ENCODE peak calls at places on chromosome 3, in ten cellular contexts. One of them, this sample, is unnamed. For H3K4me1, the result is how much of the 10 kb centered on the place peaks cover.

GRCh38 chr3:43949594-43949993 is 258.9 kb downstream of the ABHD5 start:
- DNase-seq in psoas muscle: no peak
- DNase-seq in A549: no peak
- DNase-seq in CD8-positive, alpha-beta memory T cell: no peak
- DNase-seq in HCT116: no peak
- DNase-seq in NT2/D1: no peak
- DNase-seq in lower lobe of right lung: no peak
- DNase-seq in OCI-LY7: no peak
- DNase-seq in neuronal stem cell: no peak
- DNase-seq in endothelial cell of umbilical vein: no peak
- DNase-seq in this sample: no peak

GRCh38 chr3:89841041-89841440 is 733.6 kb downstream of the EPHA3 start:
- DNase-seq in neuronal stem cell: no peak
- DNase-seq in HCT116: no peak
- DNase-seq in lower lobe of right lung: no peak
- DNase-seq in A549: no peak
- DNase-seq in OCI-LY7: no peak
- DNase-seq in NT2/D1: no peak
- DNase-seq in CD8-positive, alpha-beta memory T cell: no peak
- DNase-seq in psoas muscle: no peak
- DNase-seq in endothelial cell of umbilical vein: no peak
- DNase-seq in this sample: no peak

GRCh38 chr3:150956376-150956775 is 16.2 kb downstream of the CLRN1 start:
- DNase-seq in A549: no peak
- DNase-seq in endothelial cell of umbilical vein: no peak
- DNase-seq in lower lobe of right lung: no peak
- DNase-seq in NT2/D1: no peak
- DNase-seq in neuronal stem cell: no peak
- DNase-seq in HCT116: no peak
- DNase-seq in psoas muscle: no peak
- DNase-seq in OCI-LY7: no peak
- DNase-seq in CD8-positive, alpha-beta memory T cell: no peak
- DNase-seq in this sample: no peak

GRCh38 chr3:120450914-120451669 is at the start of gene FSTL1:
- DNase-seq in psoas muscle: peak
- DNase-seq in neuronal stem cell: peak
- DNase-seq in HCT116: no peak
- DNase-seq in A549: no peak
- DNase-seq in lower lobe of right lung: no peak
- DNase-seq in endothelial cell of umbilical vein: peak
- DNase-seq in NT2/D1: no peak
- DNase-seq in CD8-positive, alpha-beta memory T cell: no peak
- DNase-seq in OCI-LY7: no peak
- DNase-seq in this sample: no peak

GRCh38 chr3:193789455-193789854 is 196.4 kb downstream of the OPA1 start:
- DNase-seq in endothelial cell of umbilical vein: no peak
- DNase-seq in NT2/D1: no peak
- DNase-seq in CD8-positive, alpha-beta memory T cell: no peak
- DNase-seq in HCT116: no peak
- DNase-seq in neuronal stem cell: no peak
- DNase-seq in lower lobe of right lung: no peak
- DNase-seq in A549: no peak
- DNase-seq in psoas muscle: no peak
- DNase-seq in OCI-LY7: no peak
- DNase-seq in this sample: no peak

GRCh38 chr3:13217736-13218540 is 144.7 kb upstream of the IQSEC1 start:
- DNase-seq in CD8-positive, alpha-beta memory T cell: no peak
- DNase-seq in NT2/D1: peak
- DNase-seq in A549: peak
- DNase-seq in neuronal stem cell: no peak
- DNase-seq in OCI-LY7: no peak
- DNase-seq in HCT116: peak
- DNase-seq in psoas muscle: no peak
- DNase-seq in endothelial cell of umbilical vein: no peak
- DNase-seq in lower lobe of right lung: no peak
- DNase-seq in this sample: no peak

GRCh38 chr3:42843730-42844713 is 31.7 kb downstream of the CYP8B1 start:
- DNase-seq in A549: no peak
- DNase-seq in OCI-LY7: no peak
- DNase-seq in NT2/D1: no peak
- DNase-seq in CD8-positive, alpha-beta memory T cell: no peak
- DNase-seq in neuronal stem cell: no peak
- DNase-seq in lower lobe of right lung: no peak
- DNase-seq in endothelial cell of umbilical vein: no peak
- DNase-seq in psoas muscle: peak
- DNase-seq in HCT116: no peak
- DNase-seq in this sample: no peak

GRCh38 chr3:117036259-117036799 is 326.8 kb downstream of the TUSC7 start:
- DNase-seq in psoas muscle: no peak
- DNase-seq in CD8-positive, alpha-beta memory T cell: no peak
- DNase-seq in HCT116: no peak
- DNase-seq in neuronal stem cell: no peak
- DNase-seq in OCI-LY7: no peak
- DNase-seq in endothelial cell of umbilical vein: peak
- DNase-seq in NT2/D1: no peak
- DNase-seq in A549: no peak
- DNase-seq in lower lobe of right lung: no peak
- DNase-seq in this sample: peak

GRCh38 chr3:133273346-133273745 is 126.5 kb upstream of the BFSP2 start:
- DNase-seq in psoas muscle: no peak
- DNase-seq in endothelial cell of umbilical vein: no peak
- DNase-seq in A549: no peak
- DNase-seq in neuronal stem cell: no peak
- DNase-seq in NT2/D1: no peak
- DNase-seq in OCI-LY7: no peak
- DNase-seq in lower lobe of right lung: no peak
- DNase-seq in CD8-positive, alpha-beta memory T cell: no peak
- DNase-seq in HCT116: no peak
- DNase-seq in this sample: no peak

GRCh38 chr3:37905987-37906674 is 44.5 kb downstream of the CTDSPL start:
- DNase-seq in lower lobe of right lung: no peak
- DNase-seq in HCT116: no peak
- DNase-seq in OCI-LY7: peak
- DNase-seq in NT2/D1: no peak
- DNase-seq in neuronal stem cell: no peak
- DNase-seq in psoas muscle: no peak
- DNase-seq in CD8-positive, alpha-beta memory T cell: no peak
- DNase-seq in endothelial cell of umbilical vein: peak
- DNase-seq in A549: no peak
- DNase-seq in this sample: peak

GRCh38 chr3:31973837-31974236 is 7.2 kb downstream of the OSBPL10 start:
- DNase-seq in CD8-positive, alpha-beta memory T cell: no peak
- DNase-seq in HCT116: no peak
- DNase-seq in lower lobe of right lung: no peak
- DNase-seq in NT2/D1: no peak
- DNase-seq in OCI-LY7: no peak
- DNase-seq in neuronal stem cell: no peak
- DNase-seq in endothelial cell of umbilical vein: no peak
- DNase-seq in A549: no peak
- DNase-seq in psoas muscle: no peak
- DNase-seq in this sample: no peak

GRCh38 chr3:31977736-31978135 is 3.3 kb downstream of the OSBPL10 start:
- DNase-seq in lower lobe of right lung: no peak
- DNase-seq in psoas muscle: no peak
- DNase-seq in HCT116: no peak
- DNase-seq in A549: no peak
- DNase-seq in NT2/D1: no peak
- DNase-seq in CD8-positive, alpha-beta memory T cell: no peak
- DNase-seq in neuronal stem cell: no peak
- DNase-seq in endothelial cell of umbilical vein: no peak
- DNase-seq in OCI-LY7: no peak
- DNase-seq in this sample: no peak

GRCh38 chr3:31974454-31974853 is 6.6 kb downstream of the OSBPL10 start:
- DNase-seq in lower lobe of right lung: no peak
- DNase-seq in CD8-positive, alpha-beta memory T cell: no peak
- DNase-seq in HCT116: no peak
- DNase-seq in A549: no peak
- DNase-seq in NT2/D1: no peak
- DNase-seq in endothelial cell of umbilical vein: no peak
- DNase-seq in psoas muscle: no peak
- DNase-seq in OCI-LY7: no peak
- DNase-seq in neuronal stem cell: no peak
- DNase-seq in this sample: no peak

GRCh38 chr3:31978553-31978952 is 2.5 kb downstream of the OSBPL10 start:
- DNase-seq in HCT116: no peak
- DNase-seq in psoas muscle: no peak
- DNase-seq in OCI-LY7: no peak
- DNase-seq in neuronal stem cell: no peak
- DNase-seq in NT2/D1: no peak
- DNase-seq in endothelial cell of umbilical vein: no peak
- DNase-seq in CD8-positive, alpha-beta memory T cell: no peak
- DNase-seq in lower lobe of right lung: no peak
- DNase-seq in A549: peak
- DNase-seq in this sample: no peak

DNA sequence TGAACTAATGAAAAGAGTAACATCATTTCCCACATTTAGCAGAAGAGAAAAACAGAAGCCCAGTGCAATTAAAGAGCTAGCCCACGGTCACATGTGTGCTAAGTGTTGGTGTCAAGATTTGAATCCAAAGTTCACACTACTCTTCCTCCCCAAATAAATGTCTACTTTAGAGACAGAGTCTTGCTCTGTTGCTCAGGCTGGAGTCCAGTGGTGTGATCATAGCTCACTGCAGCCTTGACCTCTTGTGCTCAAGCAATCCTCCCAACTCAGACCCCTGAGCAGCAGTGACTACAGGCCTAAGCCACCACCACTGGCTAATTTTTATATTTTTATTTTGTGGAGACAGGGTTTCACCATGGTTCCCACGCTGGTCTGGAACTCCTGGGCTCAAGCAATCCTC is 4.8 kb downstream of the OSBPL10 start:
- DNase-seq in OCI-LY7: no peak
- DNase-seq in lower lobe of right lung: no peak
- DNase-seq in psoas muscle: no peak
- DNase-seq in endothelial cell of umbilical vein: no peak
- DNase-seq in neuronal stem cell: no peak
- DNase-seq in CD8-positive, alpha-beta memory T cell: no peak
- DNase-seq in HCT116: no peak
- DNase-seq in NT2/D1: no peak
- DNase-seq in A549: no peak
- DNase-seq in this sample: no peak
- H3K4me1 ChIP-seq in OCI-LY7: half or more
- H3K4me1 ChIP-seq in lower lobe of right lung: under half
- H3K4me1 ChIP-seq in psoas muscle: under half
- H3K4me1 ChIP-seq in endothelial cell of umbilical vein: under half
- H3K4me1 ChIP-seq in neuronal stem cell: under half
- H3K4me1 ChIP-seq in CD8-positive, alpha-beta memory T cell: under half
- H3K4me1 ChIP-seq in HCT116: under half
- H3K4me1 ChIP-seq in NT2/D1: under half
- H3K4me1 ChIP-seq in A549: under half
- H3K4me1 ChIP-seq in this sample: under half

DNA sequence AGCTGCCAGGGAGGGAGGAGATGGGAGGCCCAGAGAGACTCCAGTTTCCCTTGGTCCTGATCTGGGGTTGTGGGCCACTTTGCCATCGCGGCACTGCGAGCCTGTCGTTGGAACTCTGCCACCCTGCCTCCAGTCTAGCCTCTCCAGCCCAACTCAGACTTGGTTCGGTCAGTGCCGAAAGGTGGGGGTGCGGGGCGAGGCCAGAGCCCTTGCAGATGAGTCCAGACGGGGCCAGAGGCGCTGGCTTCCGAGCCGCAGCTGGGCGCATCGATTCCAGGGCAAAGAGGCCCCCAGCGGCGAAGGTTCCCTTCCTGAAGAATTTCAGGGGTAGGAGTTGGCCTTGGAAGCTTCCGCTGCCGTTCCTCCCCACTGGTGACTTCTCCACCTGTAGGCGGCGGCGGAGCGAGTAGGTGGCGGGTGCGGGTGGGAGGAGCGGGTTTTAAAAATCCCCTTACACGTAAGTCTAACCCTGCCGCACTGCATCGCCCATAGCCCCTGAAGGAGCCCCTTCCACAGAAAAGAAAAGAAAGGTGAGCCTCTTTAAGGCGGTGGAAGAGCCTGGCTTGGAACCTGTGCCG is 5.1 kb downstream of the WNT5A start:
- DNase-seq in NT2/D1: no peak
- DNase-seq in A549: no peak
- DNase-seq in endothelial cell of umbilical vein: no peak
- DNase-seq in CD8-positive, alpha-beta memory T cell: no peak
- DNase-seq in neuronal stem cell: peak
- DNase-seq in lower lobe of right lung: no peak
- DNase-seq in psoas muscle: peak
- DNase-seq in OCI-LY7: no peak
- DNase-seq in HCT116: no peak
- DNase-seq in this sample: no peak
- H3K4me3 ChIP-seq in NT2/D1: no peak
- H3K4me3 ChIP-seq in A549: no peak
- H3K4me3 ChIP-seq in endothelial cell of umbilical vein: no peak
- H3K4me3 ChIP-seq in CD8-positive, alpha-beta memory T cell: no peak
- H3K4me3 ChIP-seq in neuronal stem cell: no peak
- H3K4me3 ChIP-seq in lower lobe of right lung: peak
- H3K4me3 ChIP-seq in psoas muscle: peak
- H3K4me3 ChIP-seq in OCI-LY7: no peak
- H3K4me3 ChIP-seq in HCT116: no peak
- H3K4me3 ChIP-seq in this sample: no peak

GRCh38 chr3:10632741-10633140 is 127.4 kb upstream of the ATP2B2 start:
- DNase-seq in HCT116: no peak
- DNase-seq in psoas muscle: no peak
- DNase-seq in CD8-positive, alpha-beta memory T cell: no peak
- DNase-seq in neuronal stem cell: no peak
- DNase-seq in NT2/D1: no peak
- DNase-seq in endothelial cell of umbilical vein: no peak
- DNase-seq in lower lobe of right lung: no peak
- DNase-seq in A549: no peak
- DNase-seq in OCI-LY7: no peak
- DNase-seq in this sample: no peak
- H3K4me1 ChIP-seq in HCT116: under half
- H3K4me1 ChIP-seq in psoas muscle: under half
- H3K4me1 ChIP-seq in CD8-positive, alpha-beta memory T cell: under half
- H3K4me1 ChIP-seq in neuronal stem cell: under half
- H3K4me1 ChIP-seq in NT2/D1: under half
- H3K4me1 ChIP-seq in endothelial cell of umbilical vein: under half
- H3K4me1 ChIP-seq in lower lobe of right lung: under half
- H3K4me1 ChIP-seq in A549: under half
- H3K4me1 ChIP-seq in OCI-LY7: under half
- H3K4me1 ChIP-seq in this sample: under half

DNA sequence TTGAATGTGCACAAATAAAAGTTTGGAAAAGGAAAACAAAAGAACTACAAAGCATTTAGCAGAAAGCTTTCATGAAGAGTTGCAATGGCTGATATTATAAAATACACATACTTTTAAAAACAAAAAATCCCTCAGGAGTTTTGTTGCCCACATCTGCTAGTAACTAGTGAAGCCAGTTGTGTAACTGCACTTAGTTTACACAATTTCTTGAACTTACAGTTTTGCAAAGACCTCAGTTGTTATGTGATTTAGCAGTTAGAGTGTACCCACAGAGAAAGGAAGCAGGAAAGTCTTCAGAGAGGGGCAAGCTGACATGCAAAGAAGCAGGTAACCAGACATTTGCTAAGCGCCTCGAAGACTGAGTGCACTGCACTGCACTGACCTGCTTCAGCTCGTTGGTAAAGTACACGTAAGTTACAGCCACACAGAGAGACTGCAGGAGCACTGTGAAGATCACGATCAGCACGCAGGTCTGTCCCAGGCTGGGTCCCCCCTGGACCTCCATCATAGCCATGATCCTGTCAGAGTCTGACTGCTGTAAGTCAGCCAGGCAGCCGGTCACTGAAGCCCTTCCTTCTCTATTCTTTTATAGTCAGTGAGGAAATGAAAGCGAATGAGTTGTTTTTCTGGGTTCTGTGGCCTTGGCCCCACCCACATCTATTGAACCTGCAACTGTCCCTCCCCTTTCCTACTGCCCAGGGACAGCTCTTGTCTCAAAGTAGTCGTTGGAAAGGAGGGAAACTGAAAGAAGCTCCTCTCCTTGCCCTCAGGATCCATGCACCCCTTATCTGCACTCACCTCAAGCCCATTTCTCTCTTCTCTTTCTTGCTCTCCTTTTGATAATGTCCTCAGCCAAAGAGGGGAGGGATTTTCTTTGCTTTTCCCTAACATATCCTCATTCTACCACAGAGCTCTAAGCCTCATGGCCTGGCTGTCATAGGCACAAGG is at the start of gene TNFSF10:
- DNase-seq in psoas muscle: peak
- DNase-seq in HCT116: no peak
- DNase-seq in NT2/D1: no peak
- DNase-seq in CD8-positive, alpha-beta memory T cell: peak
- DNase-seq in endothelial cell of umbilical vein: peak
- DNase-seq in OCI-LY7: peak
- DNase-seq in neuronal stem cell: no peak
- DNase-seq in lower lobe of right lung: peak
- DNase-seq in A549: no peak
- DNase-seq in this sample: no peak
- H3K4me3 ChIP-seq in psoas muscle: peak
- H3K4me3 ChIP-seq in HCT116: no peak
- H3K4me3 ChIP-seq in NT2/D1: no peak
- H3K4me3 ChIP-seq in CD8-positive, alpha-beta memory T cell: peak
- H3K4me3 ChIP-seq in endothelial cell of umbilical vein: no peak
- H3K4me3 ChIP-seq in OCI-LY7: peak
- H3K4me3 ChIP-seq in neuronal stem cell: peak
- H3K4me3 ChIP-seq in lower lobe of right lung: peak
- H3K4me3 ChIP-seq in A549: peak
- H3K4me3 ChIP-seq in this sample: no peak